ENCODE peak calls at places on chromosome 7, in eight cellular contexts. A, B, T, I, J, E, R and U are unnamed samples.

GRCh38 chr7:129225931-129226572 is 1.2 kb downstream of the AHCYL2 start:
- DNase-seq in A (peak), B (no peak), T (no peak), I (no peak), J (no peak), E (no peak), R (no peak), U (no peak)

GRCh38 chr7:14021069-14021468 is 31.6 kb upstream of the ETV1 start:
- DNase-seq in A (peak), B (no peak), T (no peak), I (no peak), J (no peak), E (no peak), R (no peak), U (no peak)

GRCh38 chr7:137888254-137888653 is 41.5 kb upstream of the DGKI start:
- DNase-seq in A (no peak), B (no peak), T (no peak), I (no peak), J (no peak), E (no peak), R (no peak), U (no peak)

GRCh38 chr7:142401951-142402350 is 144.1 kb upstream of the PRSS58 start:
- DNase-seq in A (no peak), B (no peak), T (no peak), I (no peak), J (no peak), E (no peak), R (no peak), U (no peak)

GRCh38 chr7:19932549-19933249 is 159.3 kb upstream of the TMEM196 start:
- DNase-seq in A (no peak), B (no peak), T (no peak), I (no peak), J (no peak), E (no peak), R (no peak), U (no peak)

GRCh38 chr7:134130124-134130523 is 3.0 kb downstream of the LRGUK start:
- DNase-seq in A (no peak), B (no peak), T (no peak), I (no peak), J (no peak), E (no peak), R (no peak), U (no peak)

GRCh38 chr7:50660040-50660829 is 95.0 kb upstream of the DDC start:
- DNase-seq in A (no peak), B (peak), T (no peak), I (no peak), J (no peak), E (peak), R (no peak), U (no peak)

GRCh38 chr7:158018971-158019645 is 568.5 kb downstream of the PTPRN2 start:
- DNase-seq in A (no peak), B (no peak), T (peak), I (no peak), J (no peak), E (peak), R (no peak), U (no peak)

GRCh38 chr7:28977881-28978280 is 19.8 kb upstream of the TRIL start:
- DNase-seq in A (no peak), B (no peak), T (no peak), I (no peak), J (no peak), E (no peak), R (no peak), U (no peak)

GRCh38 chr7:155644971-155645509 is 579 bp downstream of the RBM33 start:
- DNase-seq in A (no peak), B (no peak), T (peak), I (peak), J (peak), E (no peak), R (peak), U (peak)

GRCh38 chr7:138843632-138844580 is 45.9 kb upstream of the ATP6V0A4 start:
- DNase-seq in A (no peak), B (no peak), T (no peak), I (no peak), J (no peak), E (no peak), R (no peak), U (no peak)

GRCh38 chr7:102433319-102434038 is at the start of gene ORAI2:
- DNase-seq in A (peak), B (peak), T (peak), I (peak), J (peak), E (peak), R (peak), U (peak)

GRCh38 chr7:136956232-136956631 is 87.8 kb downstream of the CHRM2 start:
- DNase-seq in A (peak), B (no peak), T (no peak), I (no peak), J (no peak), E (no peak), R (no peak), U (no peak)

GRCh38 chr7:34015656-34016055 is 110.3 kb downstream of the BMPER start:
- DNase-seq in A (no peak), B (no peak), T (no peak), I (no peak), J (no peak), E (no peak), R (no peak), U (no peak)

GRCh38 chr7:12685550-12685949 is 1.9 kb upstream of the ARL4A start:
- DNase-seq in A (peak), B (no peak), T (no peak), I (no peak), J (peak), E (no peak), R (no peak), U (no peak)

GRCh38 chr7:103299660-103300059 is 2.4 kb downstream of the PMPCB start:
- DNase-seq in A (no peak), B (no peak), T (no peak), I (no peak), J (no peak), E (no peak), R (no peak), U (no peak)

GRCh38 chr7:148941598-148942280 is 57.6 kb upstream of the EZH2 start:
- DNase-seq in A (peak), B (no peak), T (peak), I (peak), J (peak), E (peak), R (peak), U (no peak)

GRCh38 chr7:47408675-47409074 is 173.2 kb downstream of the TNS3 start:
- DNase-seq in A (no peak), B (no peak), T (peak), I (no peak), J (no peak), E (no peak), R (no peak), U (no peak)

GRCh38 chr7:95478139-95479037 is 7.4 kb upstream of the ASB4 start:
- DNase-seq in A (peak), B (no peak), T (no peak), I (peak), J (peak), E (no peak), R (no peak), U (no peak)

GRCh38 chr7:132836746-132837145 is 245.1 kb downstream of the CHCHD3 start:
- DNase-seq in A (peak), B (no peak), T (no peak), I (no peak), J (no peak), E (no peak), R (no peak), U (no peak)

GRCh38 chr7:2542924-2543871 is 12.1 kb downstream of the BRAT1 start:
- DNase-seq in A (no peak), B (no peak), T (no peak), I (peak), J (no peak), E (peak), R (no peak), U (no peak)

GRCh38 chr7:103538964-103539709 is 93.1 kb upstream of the SLC26A5 start:
- DNase-seq in A (no peak), B (no peak), T (no peak), I (no peak), J (no peak), E (no peak), R (no peak), U (no peak)

GRCh38 chr7:130432886-130433285 is 7.9 kb downstream of the CEP41 start:
- DNase-seq in A (peak), B (no peak), T (no peak), I (no peak), J (peak), E (no peak), R (no peak), U (no peak)

GRCh38 chr7:121623130-121623872 is 227.2 kb upstream of the FAM3C start:
- DNase-seq in A (no peak), B (no peak), T (no peak), I (no peak), J (no peak), E (no peak), R (no peak), U (no peak)

GRCh38 chr7:20776214-20776875 is 10.3 kb downstream of the SP8 start:
- DNase-seq in A (no peak), B (no peak), T (no peak), I (no peak), J (no peak), E (no peak), R (no peak), U (no peak)

GRCh38 chr7:1920266-1920681 is 250.2 kb downstream of the ELFN1 start:
- DNase-seq in A (no peak), B (no peak), T (no peak), I (no peak), J (no peak), E (no peak), R (no peak), U (peak)

GRCh38 chr7:31735991-31736982 is 49.3 kb downstream of the PPP1R17 start:
- DNase-seq in A (peak), B (no peak), T (peak), I (peak), J (peak), E (no peak), R (peak), U (no peak)

GRCh38 chr7:80114159-80114558 is 20.5 kb upstream of the GNAI1 start:
- DNase-seq in A (no peak), B (no peak), T (no peak), I (no peak), J (no peak), E (no peak), R (no peak), U (no peak)

GRCh38 chr7:972670-973309 is 2.6 kb downstream of the COX19 start:
- DNase-seq in A (no peak), B (no peak), T (no peak), I (no peak), J (no peak), E (no peak), R (no peak), U (no peak)

DNA sequence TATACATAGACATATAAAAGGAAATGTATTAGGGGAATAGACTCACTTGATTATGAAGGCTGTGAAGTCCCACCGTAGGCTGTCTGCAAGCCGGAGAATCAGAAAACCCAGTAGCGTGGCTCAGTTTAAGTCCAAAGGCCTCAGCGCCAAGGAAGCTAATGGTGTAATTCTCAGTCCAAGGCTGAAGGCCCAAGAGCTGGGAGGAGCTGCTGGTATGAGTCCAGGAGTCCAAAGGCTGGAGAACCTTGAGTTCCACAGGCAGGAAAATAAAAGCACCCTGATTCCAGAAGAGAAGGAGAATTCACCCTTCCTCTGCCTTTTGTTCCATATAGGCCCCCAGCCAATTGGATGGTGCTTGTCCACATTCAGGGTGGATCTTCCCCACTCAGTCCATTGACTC is 166.2 kb upstream of the TAC1 start:
- DNase-seq in A (no peak), B (no peak), T (no peak), I (no peak), J (no peak), E (no peak), R (no peak), U (no peak)
- TF ChIP-seq POLR2A in A (no peak), B (no peak), T (no peak), I (no peak), J (no peak), E (no peak), R (no peak), U (no peak)

DNA sequence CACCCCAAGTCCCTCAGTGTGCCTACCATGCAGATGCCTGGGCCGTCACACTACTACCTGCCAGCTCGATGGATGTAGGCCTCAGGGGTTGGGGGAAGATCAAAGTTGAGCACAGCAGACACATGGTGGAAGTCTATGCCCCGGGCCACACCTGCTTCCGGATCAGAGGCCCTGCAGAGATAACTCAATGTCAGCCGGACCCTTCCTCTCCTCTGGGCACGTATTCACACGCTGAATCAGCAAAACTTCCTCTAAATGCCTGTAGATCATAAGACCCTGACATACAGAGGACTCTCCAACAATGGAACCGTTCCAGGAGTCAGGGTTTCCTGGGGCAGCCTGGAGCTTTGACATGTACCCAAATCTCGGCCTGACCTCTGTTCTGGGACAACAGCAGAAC is 3.8 kb downstream of the DDX56 start:
- DNase-seq in A (no peak), B (no peak), T (no peak), I (no peak), J (no peak), E (no peak), R (no peak), U (no peak)
- TF ChIP-seq POLR2A in A (no peak), B (no peak), T (no peak), I (no peak), J (no peak), E (no peak), R (no peak), U (no peak)

DNA sequence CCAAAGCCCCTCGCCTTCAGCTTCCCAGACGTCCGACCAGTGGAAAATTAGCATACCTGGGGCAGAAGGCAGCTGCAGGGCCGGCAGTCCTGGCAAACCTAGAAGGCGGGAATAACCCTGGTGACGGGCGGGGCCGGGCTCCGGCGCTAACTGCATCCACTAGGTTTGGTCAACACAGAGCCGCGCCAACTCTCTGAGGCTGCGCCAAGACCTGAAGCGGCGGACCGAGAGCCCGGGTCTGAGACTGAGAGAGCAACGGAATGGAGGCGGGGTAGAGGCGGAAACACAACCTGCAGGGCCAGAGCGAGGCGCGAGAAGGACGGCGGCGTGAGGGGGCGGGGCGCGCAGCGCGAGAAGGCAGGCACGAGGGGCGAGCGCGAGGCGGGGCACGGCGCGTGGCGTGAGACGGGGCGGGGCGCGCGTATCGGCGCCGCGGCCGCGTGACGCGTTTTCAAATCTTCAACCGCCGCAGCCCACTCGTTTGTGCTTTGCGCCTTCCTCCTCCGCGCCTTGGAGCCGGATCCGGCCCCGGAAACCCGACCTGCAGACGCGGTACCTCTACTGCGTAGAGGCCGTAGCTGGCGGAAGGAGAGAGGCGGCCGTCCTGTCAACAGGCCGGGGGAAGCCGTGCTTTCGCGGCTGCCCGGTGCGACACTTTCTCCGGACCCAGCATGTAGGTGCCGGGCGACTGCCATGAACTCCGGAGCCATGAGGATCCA is at the start of the genes DBF4 and SLC25A40:
- DNase-seq in A (peak), B (peak), T (peak), I (peak), J (peak), E (peak), R (peak), U (peak)
- TF ChIP-seq POLR2A in A (peak), B (no peak), T (peak), I (peak), J (peak), E (no peak), R (peak), U (peak)

GRCh38 chr7:116672596-116673503 is 854 bp downstream of the MET start:
- DNase-seq in A (peak), B (no peak), T (peak), I (no peak), J (peak), E (no peak), R (peak), U (no peak)

GRCh38 chr7:116669769-116670168 is 2.2 kb upstream of the MET start:
- DNase-seq in A (peak), B (no peak), T (no peak), I (no peak), J (no peak), E (no peak), R (no peak), U (no peak)

GRCh38 chr7:116671111-116671510 is 885 bp upstream of the MET start:
- DNase-seq in A (no peak), B (no peak), T (no peak), I (no peak), J (no peak), E (no peak), R (no peak), U (no peak)

GRCh38 chr7:116671681-116672595 is at the start of gene MET:
- DNase-seq in A (peak), B (no peak), T (peak), I (peak), J (peak), E (peak), R (peak), U (peak)

DNA sequence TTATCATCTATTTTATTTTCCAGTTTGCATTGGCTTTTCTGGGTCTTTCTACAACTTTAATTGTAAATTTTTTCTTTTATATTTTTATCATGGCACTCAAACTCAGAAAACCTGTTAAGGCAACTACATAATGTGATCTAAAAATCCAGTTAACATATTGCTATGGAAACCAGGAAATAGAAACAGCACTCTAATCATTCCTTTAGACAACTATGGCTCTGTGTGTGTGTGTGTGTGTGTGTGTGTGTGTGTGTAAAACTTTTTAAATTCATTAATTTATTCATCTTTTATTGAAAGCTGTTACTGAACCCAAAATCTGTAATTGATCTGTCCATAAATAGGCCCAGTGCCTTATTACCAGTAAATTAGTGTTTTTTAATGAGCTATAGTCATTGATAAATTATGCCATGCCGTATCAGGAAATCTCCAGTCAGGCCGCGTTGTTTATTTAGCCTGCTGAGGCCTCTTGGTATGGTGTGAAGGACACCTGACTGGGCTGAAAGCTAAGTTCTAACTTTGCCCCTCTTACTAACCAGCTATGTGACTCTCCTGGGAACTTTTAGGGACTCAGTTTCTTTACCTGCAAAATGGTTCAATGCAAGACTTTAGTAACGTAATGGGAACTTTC is 1.5 kb upstream of the MET start:
- DNase-seq in A (peak), B (no peak), T (no peak), I (no peak), J (peak), E (no peak), R (no peak), U (no peak)
- TF ChIP-seq POLR2A in A (no peak), B (no peak), T (no peak), I (no peak), J (no peak), E (no peak), R (no peak), U (no peak)

GRCh38 chr7:26182283-26182682 is 18.3 kb downstream of the HNRNPA2B1 start:
- DNase-seq in A (no peak), B (no peak), T (no peak), I (peak), J (no peak), E (no peak), R (no peak), U (no peak)
- TF ChIP-seq POLR2A in A (no peak), B (no peak), T (no peak), I (no peak), J (peak), E (no peak), R (no peak), U (no peak)